ENCODE peak calls at places on chromosomes 3 and 15, in four cellular contexts. L is NT2/D1; W is islet precursor cell; D is CD8-positive, alpha-beta memory T cell. E is an unnamed sample.

GRCh38 chr3:48077835-48078234 is 61.6 kb upstream of the MAP4 start:
- DNase-seq in D (no peak), L (no peak), W (no peak), E (no peak)

GRCh38 chr3:57221883-57222282 is 5.6 kb upstream of the APPL1 start:
- DNase-seq in D (no peak), L (no peak), W (no peak), E (no peak)

GRCh38 chr3:82163907-82164520 is 402.6 kb upstream of the GBE1 start:
- DNase-seq in W (no peak), L (peak), D (no peak), E (no peak)

GRCh38 chr3:87298111-87298718 is 21.8 kb upstream of the POU1F1 start:
- DNase-seq in W (no peak), L (peak), D (peak), E (no peak)

GRCh38 chr3:16088496-16088895 is 86.0 kb upstream of the GALNT15 start:
- DNase-seq in D (no peak), L (no peak), W (no peak), E (no peak)

GRCh38 chr3:70805044-70805732 is 492.8 kb upstream of the MDFIC2 start:
- DNase-seq in L (no peak), D (no peak), W (no peak), E (no peak)

GRCh38 chr3:121167374-121168139 is 259.6 kb downstream of the STXBP5L start:
- DNase-seq in L (no peak), D (no peak), W (no peak), E (no peak)

GRCh38 chr3:27728195-27729087 is 6.3 kb upstream of the EOMES start:
- DNase-seq in L (peak), W (peak), D (no peak), E (no peak)

GRCh38 chr3:126750760-126751129 is 46.7 kb downstream of the CHCHD6 start:
- DNase-seq in D (no peak), W (no peak), L (peak), E (no peak)

GRCh38 chr3:13539671-13540070 is 9.3 kb upstream of the FBLN2 start:
- DNase-seq in W (no peak), D (no peak), L (no peak), E (no peak)

GRCh38 chr3:71421820-71422566 is 161.5 kb downstream of the FOXP1 start:
- DNase-seq in D (peak), W (no peak), L (no peak), E (no peak)

GRCh38 chr15:44654858-44655257 is 8.6 kb downstream of the SPG11 start:
- DNase-seq in D (no peak), W (no peak), L (no peak), E (no peak)

GRCh38 chr15:24877174-24877573 is 77.6 kb upstream of the SNRPN start:
- DNase-seq in D (no peak), W (no peak), L (no peak), E (no peak)

GRCh38 chr3:33113772-33114621 is at the start of gene CRTAP:
- DNase-seq in L (peak), W (peak), D (peak), E (peak)

GRCh38 chr15:58467121-58467721 is 35.4 kb downstream of the LIPC start:
- DNase-seq in D (no peak), W (no peak), L (no peak), E (no peak)

GRCh38 chr15:49235446-49236207 is 65.6 kb downstream of the GALK2 start:
- DNase-seq in D (peak), W (peak), L (no peak), E (peak)

GRCh38 chr15:98428253-98428989 is 219.9 kb upstream of the IGF1R start:
- DNase-seq in W (peak), L (peak), D (peak), E (peak)

GRCh38 chr3:16031434-16031833 is 143.0 kb upstream of the GALNT15 start:
- DNase-seq in D (no peak), L (no peak), W (no peak), E (no peak)

GRCh38 chr3:23055733-23056376 is 147.3 kb upstream of the UBE2E2 start:
- DNase-seq in W (no peak), L (no peak), D (peak), E (no peak)

GRCh38 chr15:63122002-63122893 is 587 bp downstream of the LACTB start:
- DNase-seq in L (peak), W (peak), D (peak), E (peak)

GRCh38 chr3:195549931-195550519 is 6.9 kb upstream of the PPP1R2 start:
- DNase-seq in L (no peak), W (peak), D (peak), E (no peak)

GRCh38 chr3:11711826-11712225 is 68.1 kb upstream of the VGLL4 start:
- DNase-seq in W (peak), L (no peak), D (no peak), E (no peak)

GRCh38 chr3:42547401-42547945 is 34.3 kb downstream of the SEC22C start:
- DNase-seq in L (peak), W (peak), D (peak), E (peak)

GRCh38 chr15:63070681-63071129 is 28.2 kb downstream of the TPM1 start:
- DNase-seq in W (peak), L (no peak), D (no peak), E (no peak)

GRCh38 chr3:136093771-136094170 is 102.4 kb downstream of the MSL2 start:
- DNase-seq in W (no peak), D (no peak), L (no peak), E (no peak)

GRCh38 chr15:62071711-62072308 is 5.0 kb downstream of the C2CD4A start:
- DNase-seq in W (no peak), L (no peak), D (peak), E (no peak)

GRCh38 chr15:67747949-67748348 is 77.4 kb upstream of the SKOR1 start:
- DNase-seq in L (no peak), D (no peak), W (no peak), E (no peak)

GRCh38 chr3:148146947-148147346 is 550.8 kb upstream of the AGTR1 start:
- DNase-seq in W (no peak), L (no peak), D (no peak), E (no peak)

GRCh38 chr3:99620976-99621375 is 17.4 kb upstream of the COL8A1 start:
- DNase-seq in W (no peak), D (no peak), L (no peak), E (no peak)

GRCh38 chr3:186383026-186383993 is 21.3 kb upstream of the DGKG start:
- DNase-seq in D (no peak), W (no peak), L (no peak), E (peak)

GRCh38 chr15:39581501-39582285 is 814 bp downstream of the THBS1 start:
- DNase-seq in D (no peak), W (peak), L (no peak), E (no peak)

GRCh38 chr3:29764603-29765254 is 483.9 kb downstream of the RBMS3 start:
- DNase-seq in D (no peak), L (no peak), W (no peak), E (no peak)

GRCh38 chr3:55270976-55271375 is 216.1 kb downstream of the WNT5A start:
- DNase-seq in D (no peak), L (no peak), W (no peak), E (no peak)

GRCh38 chr3:13005301-13005700 is 67.9 kb downstream of the IQSEC1 start:
- DNase-seq in D (no peak), L (no peak), W (no peak), E (no peak)